ENCODE peak calls at places on chromosome 20, in eight cellular contexts. One of them, this sample, is unnamed.

GRCh38 chr20:723756-724155 is 44.5 kb downstream of the SLC52A3 start:
- DNase-seq in gastrocnemius medialis: peak; percentile 50
- DNase-seq in NB4: no peak
- DNase-seq in A549: no peak
- DNase-seq in Peyer's patch: no peak
- DNase-seq in right lobe of liver: no peak
- DNase-seq in upper lobe of left lung: no peak
- DNase-seq in body of pancreas: no peak
- DNase-seq in this sample: peak; percentile 18

GRCh38 chr20:7883309-7883708 is 56.9 kb downstream of the HAO1 start:
- DNase-seq in right lobe of liver: no peak
- DNase-seq in A549: no peak
- DNase-seq in NB4: no peak
- DNase-seq in body of pancreas: no peak
- DNase-seq in Peyer's patch: no peak
- DNase-seq in upper lobe of left lung: no peak
- DNase-seq in gastrocnemius medialis: no peak
- DNase-seq in this sample: no peak

GRCh38 chr20:290081-290831 is at the start of gene C20orf96:
- DNase-seq in upper lobe of left lung: peak; percentile 92
- DNase-seq in A549: peak; percentile 98
- DNase-seq in body of pancreas: peak; percentile 94
- DNase-seq in NB4: peak; percentile 97
- DNase-seq in Peyer's patch: peak; percentile 89
- DNase-seq in gastrocnemius medialis: peak; percentile 86
- DNase-seq in right lobe of liver: peak; percentile 93
- DNase-seq in this sample: peak; percentile 98

GRCh38 chr20:5627463-5628050 is 122.6 kb upstream of the SHLD1 start:
- DNase-seq in Peyer's patch: no peak
- DNase-seq in body of pancreas: no peak
- DNase-seq in right lobe of liver: no peak
- DNase-seq in NB4: no peak
- DNase-seq in gastrocnemius medialis: no peak
- DNase-seq in upper lobe of left lung: no peak
- DNase-seq in A549: no peak
- DNase-seq in this sample: no peak

GRCh38 chr20:60851826-60852704 is 400.0 kb upstream of the CDH4 start:
- DNase-seq in A549: no peak
- DNase-seq in upper lobe of left lung: no peak
- DNase-seq in gastrocnemius medialis: no peak
- DNase-seq in NB4: peak; percentile 31
- DNase-seq in right lobe of liver: no peak
- DNase-seq in body of pancreas: no peak
- DNase-seq in Peyer's patch: no peak
- DNase-seq in this sample: peak; percentile 34

GRCh38 chr20:34065260-34065659 is 46.8 kb downstream of the EIF2S2 start:
- DNase-seq in gastrocnemius medialis: no peak
- DNase-seq in Peyer's patch: no peak
- DNase-seq in right lobe of liver: no peak
- DNase-seq in NB4: no peak
- DNase-seq in upper lobe of left lung: no peak
- DNase-seq in A549: no peak
- DNase-seq in body of pancreas: no peak
- DNase-seq in this sample: no peak

GRCh38 chr20:18728165-18728866 is 85.3 kb upstream of the SCP2D1 start:
- DNase-seq in A549: no peak
- DNase-seq in body of pancreas: no peak
- DNase-seq in Peyer's patch: peak; percentile 42
- DNase-seq in upper lobe of left lung: no peak
- DNase-seq in NB4: no peak
- DNase-seq in gastrocnemius medialis: no peak
- DNase-seq in right lobe of liver: no peak
- DNase-seq in this sample: no peak

GRCh38 chr20:64130271-64130670 is 22.9 kb upstream of the NPBWR2 start:
- DNase-seq in A549: no peak
- DNase-seq in NB4: no peak
- DNase-seq in right lobe of liver: peak; percentile 25
- DNase-seq in body of pancreas: no peak
- DNase-seq in Peyer's patch: no peak
- DNase-seq in upper lobe of left lung: no peak
- DNase-seq in gastrocnemius medialis: no peak
- DNase-seq in this sample: peak; percentile 39

GRCh38 chr20:2751868-2752630 is 48.4 kb downstream of the CPXM1 start:
- DNase-seq in gastrocnemius medialis: no peak
- DNase-seq in right lobe of liver: peak; percentile 53
- DNase-seq in A549: no peak
- DNase-seq in NB4: peak; percentile 53
- DNase-seq in upper lobe of left lung: no peak
- DNase-seq in body of pancreas: peak; percentile 43
- DNase-seq in Peyer's patch: no peak
- DNase-seq in this sample: no peak

GRCh38 chr20:2751347-2751867 is 49.0 kb downstream of the CPXM1 start:
- DNase-seq in Peyer's patch: no peak
- DNase-seq in body of pancreas: no peak
- DNase-seq in gastrocnemius medialis: no peak
- DNase-seq in upper lobe of left lung: no peak
- DNase-seq in right lobe of liver: peak; percentile 61
- DNase-seq in NB4: peak; percentile 23
- DNase-seq in A549: no peak
- DNase-seq in this sample: no peak

GRCh38 chr20:2749951-2750342 is 50.5 kb downstream of the CPXM1 start:
- DNase-seq in A549: no peak
- DNase-seq in upper lobe of left lung: no peak
- DNase-seq in body of pancreas: no peak
- DNase-seq in NB4: no peak
- DNase-seq in Peyer's patch: no peak
- DNase-seq in gastrocnemius medialis: no peak
- DNase-seq in right lobe of liver: no peak
- DNase-seq in this sample: no peak

GRCh38 chr20:2749343-2749950 is 51.0 kb downstream of the CPXM1 start:
- DNase-seq in Peyer's patch: no peak
- DNase-seq in right lobe of liver: peak; percentile 46
- DNase-seq in A549: no peak
- DNase-seq in body of pancreas: no peak
- DNase-seq in gastrocnemius medialis: no peak
- DNase-seq in upper lobe of left lung: no peak
- DNase-seq in NB4: no peak
- DNase-seq in this sample: peak; percentile 84

DNA sequence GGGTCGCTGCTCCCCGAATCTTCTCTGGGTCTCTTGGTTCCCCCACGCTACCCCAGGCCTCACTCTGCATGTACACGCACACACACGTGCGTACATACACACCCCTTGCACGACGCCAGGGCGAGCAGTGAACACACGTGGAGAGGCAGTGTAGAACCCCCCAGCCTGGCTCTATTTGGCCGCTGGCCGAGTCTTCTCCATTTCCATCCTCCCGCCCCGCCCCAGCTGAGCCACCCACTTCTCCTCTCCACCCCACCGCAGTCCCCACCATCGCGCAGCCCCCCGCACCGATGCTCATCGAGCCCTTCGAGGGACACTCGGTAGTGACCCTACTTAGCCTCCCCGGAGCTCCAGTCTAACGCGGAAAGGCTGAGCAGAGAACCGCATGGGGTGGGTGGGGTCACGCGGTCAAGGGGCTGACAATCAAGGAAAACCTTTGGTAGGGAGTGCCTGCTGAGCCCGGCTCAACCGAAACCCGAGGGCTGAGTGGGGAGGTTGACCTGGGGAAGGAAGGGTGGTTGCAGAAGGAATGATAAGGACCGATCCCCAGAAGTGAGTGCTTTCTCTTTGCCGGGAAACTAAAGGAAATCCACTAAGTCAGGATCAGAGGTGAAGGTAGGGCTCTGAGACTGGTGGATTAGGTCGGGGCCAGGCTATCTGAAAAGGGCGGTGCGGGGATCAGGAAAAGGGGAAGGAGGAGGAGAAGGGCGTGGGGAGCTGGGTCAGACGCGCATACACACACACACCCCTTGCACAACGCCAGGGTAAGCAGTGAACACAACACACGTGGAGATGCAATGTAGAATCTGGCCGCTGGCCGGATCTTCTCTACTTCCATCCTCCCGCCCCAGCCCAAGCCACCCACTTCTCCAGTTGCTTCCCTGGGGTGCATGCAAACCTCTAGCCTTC is 49.8 kb downstream of the CPXM1 start:
- DNase-seq in NB4: peak; percentile 86
- DNase-seq in right lobe of liver: peak; percentile 65
- DNase-seq in upper lobe of left lung: peak; percentile 74
- DNase-seq in A549: peak; percentile 78
- DNase-seq in gastrocnemius medialis: peak; percentile 17
- DNase-seq in body of pancreas: no peak
- DNase-seq in Peyer's patch: no peak
- DNase-seq in this sample: peak; percentile 58
- TF ChIP-seq POLR2A in NB4: no peak
- TF ChIP-seq POLR2A in right lobe of liver: no peak
- TF ChIP-seq POLR2A in upper lobe of left lung: no peak
- TF ChIP-seq POLR2A in A549: no peak
- TF ChIP-seq POLR2A in gastrocnemius medialis: no peak
- TF ChIP-seq POLR2A in body of pancreas: no peak
- TF ChIP-seq POLR2A in Peyer's patch: no peak
- TF ChIP-seq POLR2A in this sample: no peak

GRCh38 chr20:17590245-17590644 is 20.4 kb downstream of the DSTN start:
- DNase-seq in NB4: no peak
- DNase-seq in A549: no peak
- DNase-seq in Peyer's patch: no peak
- DNase-seq in gastrocnemius medialis: no peak
- DNase-seq in upper lobe of left lung: no peak
- DNase-seq in right lobe of liver: no peak
- DNase-seq in body of pancreas: no peak
- DNase-seq in this sample: no peak
- H3K4me3 ChIP-seq in NB4: no peak overlapping the region
- H3K4me3 ChIP-seq in A549: no peak overlapping the region
- H3K4me3 ChIP-seq in Peyer's patch: no peak overlapping the region
- H3K4me3 ChIP-seq in gastrocnemius medialis: no peak overlapping the region
- H3K4me3 ChIP-seq in upper lobe of left lung: no peak overlapping the region
- H3K4me3 ChIP-seq in right lobe of liver: no peak overlapping the region
- H3K4me3 ChIP-seq in body of pancreas: no peak overlapping the region
- H3K4me3 ChIP-seq in this sample: no peak overlapping the region

GRCh38 chr20:46512943-46513844 is at the start of gene ZNF334:
- DNase-seq in A549: no peak
- DNase-seq in upper lobe of left lung: peak; percentile 65
- DNase-seq in Peyer's patch: no peak
- DNase-seq in NB4: peak; percentile 81
- DNase-seq in gastrocnemius medialis: peak; percentile 36
- DNase-seq in body of pancreas: peak; percentile 78
- DNase-seq in right lobe of liver: peak; percentile 80
- DNase-seq in this sample: peak; percentile 85
- TF ChIP-seq POLR2A in A549: no peak
- TF ChIP-seq POLR2A in upper lobe of left lung: no peak
- TF ChIP-seq POLR2A in Peyer's patch: peak; percentile 15
- TF ChIP-seq POLR2A in NB4: no peak
- TF ChIP-seq POLR2A in gastrocnemius medialis: no peak
- TF ChIP-seq POLR2A in body of pancreas: peak; percentile 66
- TF ChIP-seq POLR2A in right lobe of liver: peak; percentile 18
- TF ChIP-seq POLR2A in this sample: no peak

GRCh38 chr20:52039746-52040145 is 151.8 kb downstream of the ZFP64 start:
- DNase-seq in Peyer's patch: no peak
- DNase-seq in A549: no peak
- DNase-seq in gastrocnemius medialis: no peak
- DNase-seq in upper lobe of left lung: no peak
- DNase-seq in right lobe of liver: no peak
- DNase-seq in body of pancreas: no peak
- DNase-seq in NB4: no peak
- DNase-seq in this sample: no peak

GRCh38 chr20:52033313-52033712 is 158.3 kb downstream of the ZFP64 start:
- DNase-seq in gastrocnemius medialis: no peak
- DNase-seq in body of pancreas: no peak
- DNase-seq in right lobe of liver: no peak
- DNase-seq in upper lobe of left lung: no peak
- DNase-seq in NB4: no peak
- DNase-seq in Peyer's patch: no peak
- DNase-seq in A549: no peak
- DNase-seq in this sample: no peak

GRCh38 chr20:52035498-52035897 is 156.1 kb downstream of the ZFP64 start:
- DNase-seq in upper lobe of left lung: no peak
- DNase-seq in body of pancreas: no peak
- DNase-seq in right lobe of liver: no peak
- DNase-seq in Peyer's patch: no peak
- DNase-seq in A549: no peak
- DNase-seq in gastrocnemius medialis: no peak
- DNase-seq in NB4: no peak
- DNase-seq in this sample: no peak

GRCh38 chr20:52037370-52037769 is 154.2 kb downstream of the ZFP64 start:
- DNase-seq in right lobe of liver: no peak
- DNase-seq in NB4: no peak
- DNase-seq in Peyer's patch: no peak
- DNase-seq in gastrocnemius medialis: no peak
- DNase-seq in A549: no peak
- DNase-seq in upper lobe of left lung: no peak
- DNase-seq in body of pancreas: no peak
- DNase-seq in this sample: no peak

GRCh38 chr20:52035977-52036376 is 155.6 kb downstream of the ZFP64 start:
- DNase-seq in A549: no peak
- DNase-seq in body of pancreas: peak; percentile 23
- DNase-seq in right lobe of liver: peak; percentile 60
- DNase-seq in upper lobe of left lung: no peak
- DNase-seq in Peyer's patch: no peak
- DNase-seq in NB4: no peak
- DNase-seq in gastrocnemius medialis: no peak
- DNase-seq in this sample: no peak
- H3K4me3 ChIP-seq in A549: no peak overlapping the region
- H3K4me3 ChIP-seq in body of pancreas: no peak overlapping the region
- H3K4me3 ChIP-seq in right lobe of liver: no peak overlapping the region
- H3K4me3 ChIP-seq in upper lobe of left lung: no peak overlapping the region
- H3K4me3 ChIP-seq in Peyer's patch: no peak overlapping the region
- H3K4me3 ChIP-seq in NB4: no peak overlapping the region
- H3K4me3 ChIP-seq in gastrocnemius medialis: no peak overlapping the region
- H3K4me3 ChIP-seq in this sample: no peak overlapping the region